ENCODE peak calls at places on chromosomes 3 and 15, in four cellular contexts. O, N, D and S are unnamed samples.

GRCh38 chr3:78670087-78670486 is 1097.7 kb downstream of the ROBO1 start:
- DNase-seq in D (no peak), O (no peak), N (no peak), S (peak; percentile 60)

GRCh38 chr15:49830411-49830810 is 209.6 kb downstream of the DTWD1 start:
- DNase-seq in O (no peak), N (no peak), D (peak; percentile 57), S (no peak)

GRCh38 chr3:29268651-29269050 is 12.2 kb upstream of the RBMS3 start:
- DNase-seq in N (no peak), D (no peak), O (no peak), S (no peak)

GRCh38 chr3:56904526-56905245 is 102.9 kb upstream of the ARHGEF3 start:
- DNase-seq in D (peak; percentile 28), O (no peak), N (no peak), S (no peak)

GRCh38 chr15:64809649-64810498 is 15.6 kb downstream of the PIF1 start:
- DNase-seq in D (peak; percentile 83), O (peak; percentile 85), N (peak; percentile 14), S (peak; percentile 82)

GRCh38 chr15:89409993-89410767 is 75.6 kb upstream of the POLG start:
- DNase-seq in O (no peak), N (no peak), D (no peak), S (no peak)

GRCh38 chr15:68781766-68782588 is 38.7 kb downstream of the ANP32A start:
- DNase-seq in O (peak; percentile 53), D (no peak), N (no peak), S (no peak)

GRCh38 chr3:120404876-120405275 is 45.9 kb downstream of the FSTL1 start:
- DNase-seq in O (no peak), D (no peak), N (no peak), S (no peak)

GRCh38 chr15:71471347-71471746 is 339.0 kb upstream of the NR2E3 start:
- DNase-seq in D (no peak), O (no peak), N (no peak), S (no peak)

GRCh38 chr3:100396967-100397366 is 3.9 kb downstream of the TOMM70 start:
- DNase-seq in N (no peak), D (no peak), O (no peak), S (no peak)

GRCh38 chr15:79179108-79179561 is 88.6 kb upstream of the RASGRF1 start:
- DNase-seq in O (no peak), D (no peak), N (no peak), S (no peak)

GRCh38 chr15:39709941-39710340 is 72.7 kb downstream of the FSIP1 start:
- DNase-seq in N (no peak), D (no peak), O (no peak), S (no peak)

GRCh38 chr3:193229851-193230250 is 11.2 kb upstream of the PLAAT1 start:
- DNase-seq in N (no peak), D (peak; percentile 7), O (no peak), S (no peak)

GRCh38 chr15:57640935-57641682 is 49.4 kb downstream of the MYZAP start:
- DNase-seq in O (peak; percentile 69), D (peak; percentile 62), N (no peak), S (peak; percentile 54)

GRCh38 chr3:48429416-48430358 is at the start of gene PLXNB1:
- DNase-seq in D (no peak), O (peak; percentile 86), N (peak; percentile 65), S (peak; percentile 90)

GRCh38 chr3:180563411-180563810 is 38.6 kb upstream of the TTC14 start:
- DNase-seq in N (no peak), D (peak; percentile 56), O (peak; percentile 8), S (no peak)

GRCh38 chr3:187889601-187890404 is 144.5 kb upstream of the BCL6 start:
- DNase-seq in O (no peak), N (no peak), D (no peak), S (no peak)

GRCh38 chr3:58296843-58297242 is 9.2 kb upstream of the RPP14 start:
- DNase-seq in O (no peak), D (no peak), N (no peak), S (no peak)

GRCh38 chr15:40340038-40340739 is 550 bp downstream of the CCDC9B start:
- DNase-seq in O (peak; percentile 67), N (peak; percentile 58), D (peak; percentile 34), S (peak; percentile 74)